ENCODE peak calls at places on chromosomes 4 and X, in five cellular contexts. One of them, this sample, is unnamed.

GRCh38 chr4:90540536-90540935 is 413.3 kb downstream of the CCSER1 start:
- DNase-seq in mucosa of descending colon: no peak
- DNase-seq in mammary epithelial cell: no peak
- DNase-seq in AG09309: no peak
- DNase-seq in MCF 10A: peak
- DNase-seq in this sample: no peak

GRCh38 chrX:20471483-20471882 is 204.8 kb upstream of the RPS6KA3 start:
- DNase-seq in mucosa of descending colon: no peak
- DNase-seq in mammary epithelial cell: no peak
- DNase-seq in AG09309: no peak
- DNase-seq in MCF 10A: no peak
- DNase-seq in this sample: no peak

GRCh38 chrX:15973941-15974340 is 119.3 kb upstream of the AP1S2 start:
- DNase-seq in mucosa of descending colon: no peak
- DNase-seq in mammary epithelial cell: no peak
- DNase-seq in AG09309: no peak
- DNase-seq in MCF 10A: no peak
- DNase-seq in this sample: no peak

GRCh38 chrX:12721042-12721441 is 70.2 kb upstream of the PRPS2 start:
- DNase-seq in mucosa of descending colon: no peak
- DNase-seq in mammary epithelial cell: peak
- DNase-seq in AG09309: no peak
- DNase-seq in MCF 10A: no peak
- DNase-seq in this sample: no peak

GRCh38 chr4:42302348-42302747 is 94.9 kb upstream of the SHISA3 start:
- DNase-seq in mucosa of descending colon: peak
- DNase-seq in mammary epithelial cell: no peak
- DNase-seq in AG09309: no peak
- DNase-seq in MCF 10A: peak
- DNase-seq in this sample: no peak

GRCh38 chr4:18209448-18209847 is 187.9 kb upstream of the LCORL start:
- DNase-seq in mucosa of descending colon: no peak
- DNase-seq in mammary epithelial cell: no peak
- DNase-seq in AG09309: no peak
- DNase-seq in MCF 10A: no peak
- DNase-seq in this sample: no peak

GRCh38 chr4:833156-833555 is 7.2 kb upstream of the CPLX1 start:
- DNase-seq in mucosa of descending colon: no peak
- DNase-seq in mammary epithelial cell: no peak
- DNase-seq in AG09309: no peak
- DNase-seq in MCF 10A: no peak
- DNase-seq in this sample: no peak

GRCh38 chr4:165838575-165838974 is 34.5 kb upstream of the TLL1 start:
- DNase-seq in mucosa of descending colon: no peak
- DNase-seq in mammary epithelial cell: no peak
- DNase-seq in AG09309: no peak
- DNase-seq in MCF 10A: no peak
- DNase-seq in this sample: no peak

GRCh38 chrX:21509912-21510311 is 135.7 kb downstream of the CNKSR2 start:
- DNase-seq in mucosa of descending colon: no peak
- DNase-seq in mammary epithelial cell: peak
- DNase-seq in AG09309: no peak
- DNase-seq in MCF 10A: no peak
- DNase-seq in this sample: no peak

GRCh38 chr4:15457401-15458201 is 12.1 kb upstream of the CC2D2A start:
- DNase-seq in mucosa of descending colon: no peak
- DNase-seq in mammary epithelial cell: no peak
- DNase-seq in AG09309: peak
- DNase-seq in MCF 10A: peak
- DNase-seq in this sample: no peak

GRCh38 chrX:49172280-49172780 is 632 bp downstream of the PLP2 start:
- DNase-seq in mucosa of descending colon: peak
- DNase-seq in mammary epithelial cell: peak
- DNase-seq in AG09309: no peak
- DNase-seq in MCF 10A: peak
- DNase-seq in this sample: no peak

DNA sequence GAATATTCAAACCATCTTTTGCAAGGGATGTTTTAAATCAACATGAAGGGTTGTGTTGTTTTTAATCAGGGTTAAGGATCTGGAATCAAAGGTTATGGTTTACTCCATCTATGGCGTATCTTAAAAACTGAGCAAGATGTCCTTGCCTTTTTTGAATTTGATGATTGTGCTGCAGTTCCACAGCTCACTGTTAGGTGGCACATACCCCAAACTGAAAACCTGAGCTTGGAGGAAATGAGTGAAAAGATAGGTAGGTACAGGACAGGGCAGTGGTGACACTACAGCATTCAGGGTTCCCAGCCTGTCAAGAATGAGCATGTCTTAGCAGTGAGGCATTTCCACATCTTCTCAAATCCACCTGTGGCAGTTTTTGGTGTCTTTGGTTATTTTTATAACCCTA is 13.1 kb upstream of the EOLA1 start:
- DNase-seq in mucosa of descending colon: peak
- DNase-seq in mammary epithelial cell: no peak
- DNase-seq in AG09309: no peak
- DNase-seq in MCF 10A: peak
- DNase-seq in this sample: no peak
- TF ChIP-seq CTCF in mucosa of descending colon: no peak
- TF ChIP-seq CTCF in mammary epithelial cell: peak
- TF ChIP-seq CTCF in AG09309: peak
- TF ChIP-seq CTCF in MCF 10A: peak
- TF ChIP-seq CTCF in this sample: no peak

GRCh38 chr4:53784112-53784511 is 192.8 kb upstream of the LNX1 start:
- DNase-seq in mucosa of descending colon: no peak
- DNase-seq in mammary epithelial cell: no peak
- DNase-seq in AG09309: no peak
- DNase-seq in MCF 10A: no peak
- DNase-seq in this sample: no peak
- TF ChIP-seq CTCF in mucosa of descending colon: no peak
- TF ChIP-seq CTCF in mammary epithelial cell: no peak
- TF ChIP-seq CTCF in AG09309: no peak
- TF ChIP-seq CTCF in MCF 10A: no peak
- TF ChIP-seq CTCF in this sample: no peak

DNA sequence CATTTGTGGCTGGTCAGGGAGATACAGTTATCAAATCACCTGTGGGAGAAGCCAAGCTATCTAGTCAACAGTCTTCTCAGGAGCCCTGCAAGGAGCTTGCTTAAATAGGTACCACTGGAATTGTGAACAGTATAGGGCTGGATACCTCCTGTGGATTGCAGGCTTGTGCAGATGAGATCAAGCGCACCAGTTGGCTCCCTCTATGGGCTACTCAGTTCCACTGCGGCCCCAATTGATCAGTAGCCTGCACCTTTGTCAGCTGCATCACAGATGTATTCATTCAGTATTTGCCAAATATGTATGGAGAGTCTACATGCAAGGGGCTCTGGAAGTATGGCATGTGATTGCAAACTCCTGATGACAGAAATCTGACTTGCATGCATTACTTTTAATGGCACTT is 28.6 kb downstream of the TEX13A start:
- DNase-seq in mucosa of descending colon: peak
- DNase-seq in mammary epithelial cell: peak
- DNase-seq in AG09309: no peak
- DNase-seq in MCF 10A: peak
- DNase-seq in this sample: no peak
- TF ChIP-seq CTCF in mucosa of descending colon: no peak
- TF ChIP-seq CTCF in mammary epithelial cell: peak
- TF ChIP-seq CTCF in AG09309: peak
- TF ChIP-seq CTCF in MCF 10A: peak
- TF ChIP-seq CTCF in this sample: no peak

GRCh38 chrX:6456196-6456595 is 78.7 kb downstream of the VCX3A start:
- DNase-seq in mucosa of descending colon: no peak
- DNase-seq in mammary epithelial cell: no peak
- DNase-seq in AG09309: no peak
- DNase-seq in MCF 10A: no peak
- DNase-seq in this sample: no peak

GRCh38 chrX:6465731-6466130 is 69.2 kb downstream of the VCX3A start:
- DNase-seq in mucosa of descending colon: no peak
- DNase-seq in mammary epithelial cell: no peak
- DNase-seq in AG09309: no peak
- DNase-seq in MCF 10A: no peak
- DNase-seq in this sample: no peak

GRCh38 chrX:6460893-6461490 is 73.9 kb downstream of the VCX3A start:
- DNase-seq in mucosa of descending colon: no peak
- DNase-seq in mammary epithelial cell: no peak
- DNase-seq in AG09309: no peak
- DNase-seq in MCF 10A: no peak
- DNase-seq in this sample: no peak
- TF ChIP-seq CTCF in mucosa of descending colon: no peak
- TF ChIP-seq CTCF in mammary epithelial cell: no peak
- TF ChIP-seq CTCF in AG09309: no peak
- TF ChIP-seq CTCF in MCF 10A: no peak
- TF ChIP-seq CTCF in this sample: no peak

DNA sequence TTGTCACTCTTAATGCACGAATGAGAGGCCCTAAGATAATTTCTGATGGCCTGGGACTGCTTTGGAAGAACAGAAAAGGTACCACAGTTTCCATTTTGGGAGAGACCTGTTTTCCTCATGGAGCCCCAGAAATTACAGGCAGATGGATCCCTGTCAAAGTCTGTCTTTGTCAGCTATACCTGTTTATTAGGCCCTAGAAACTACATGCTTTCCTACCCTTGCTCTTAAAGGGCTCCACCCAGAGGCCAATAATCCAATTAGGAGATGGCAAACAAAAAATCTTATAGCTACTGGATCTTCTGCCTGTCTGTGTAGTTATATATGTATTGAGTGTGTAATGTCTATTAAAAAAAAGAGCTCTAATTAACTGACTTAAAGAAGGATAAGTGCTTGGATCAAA is 141.3 kb downstream of the NR3C2 start:
- DNase-seq in mucosa of descending colon: no peak
- DNase-seq in mammary epithelial cell: no peak
- DNase-seq in AG09309: no peak
- DNase-seq in MCF 10A: no peak
- DNase-seq in this sample: no peak
- TF ChIP-seq CTCF in mucosa of descending colon: no peak
- TF ChIP-seq CTCF in mammary epithelial cell: no peak
- TF ChIP-seq CTCF in AG09309: no peak
- TF ChIP-seq CTCF in MCF 10A: no peak
- TF ChIP-seq CTCF in this sample: no peak

GRCh38 chr4:176569301-176569700 is 223.4 kb downstream of the VEGFC start:
- DNase-seq in mucosa of descending colon: no peak
- DNase-seq in mammary epithelial cell: no peak
- DNase-seq in AG09309: no peak
- DNase-seq in MCF 10A: peak
- DNase-seq in this sample: no peak

GRCh38 chr4:176565044-176565443 is 227.7 kb downstream of the VEGFC start:
- DNase-seq in mucosa of descending colon: no peak
- DNase-seq in mammary epithelial cell: no peak
- DNase-seq in AG09309: no peak
- DNase-seq in MCF 10A: no peak
- DNase-seq in this sample: no peak

GRCh38 chr4:176561368-176561767 is 231.4 kb downstream of the VEGFC start:
- DNase-seq in mucosa of descending colon: no peak
- DNase-seq in mammary epithelial cell: no peak
- DNase-seq in AG09309: no peak
- DNase-seq in MCF 10A: no peak
- DNase-seq in this sample: no peak

GRCh38 chr4:176566769-176567168 is 226.0 kb downstream of the VEGFC start:
- DNase-seq in mucosa of descending colon: no peak
- DNase-seq in mammary epithelial cell: no peak
- DNase-seq in AG09309: no peak
- DNase-seq in MCF 10A: no peak
- DNase-seq in this sample: no peak

DNA sequence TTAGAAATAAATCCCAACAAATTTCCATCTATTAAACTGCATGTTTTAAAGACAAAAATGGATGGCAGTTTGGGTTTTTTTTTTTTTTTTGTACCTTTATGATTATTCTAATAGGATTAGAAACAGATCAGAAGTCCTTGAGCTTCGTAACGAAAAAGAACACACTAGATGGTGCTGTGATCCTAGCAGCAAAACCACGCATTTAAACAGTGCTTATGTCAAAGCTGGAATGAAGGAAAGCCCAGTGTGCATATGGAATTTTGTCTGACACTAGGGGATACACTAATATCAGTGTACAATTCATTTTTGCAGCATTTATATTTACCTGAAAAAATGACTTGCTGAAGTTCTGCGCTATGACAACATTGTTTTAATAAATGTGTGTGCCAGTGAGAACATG is 229.1 kb downstream of the VEGFC start:
- DNase-seq in mucosa of descending colon: no peak
- DNase-seq in mammary epithelial cell: no peak
- DNase-seq in AG09309: no peak
- DNase-seq in MCF 10A: peak
- DNase-seq in this sample: no peak
- TF ChIP-seq CTCF in mucosa of descending colon: no peak
- TF ChIP-seq CTCF in mammary epithelial cell: peak
- TF ChIP-seq CTCF in AG09309: peak
- TF ChIP-seq CTCF in MCF 10A: peak
- TF ChIP-seq CTCF in this sample: no peak

DNA sequence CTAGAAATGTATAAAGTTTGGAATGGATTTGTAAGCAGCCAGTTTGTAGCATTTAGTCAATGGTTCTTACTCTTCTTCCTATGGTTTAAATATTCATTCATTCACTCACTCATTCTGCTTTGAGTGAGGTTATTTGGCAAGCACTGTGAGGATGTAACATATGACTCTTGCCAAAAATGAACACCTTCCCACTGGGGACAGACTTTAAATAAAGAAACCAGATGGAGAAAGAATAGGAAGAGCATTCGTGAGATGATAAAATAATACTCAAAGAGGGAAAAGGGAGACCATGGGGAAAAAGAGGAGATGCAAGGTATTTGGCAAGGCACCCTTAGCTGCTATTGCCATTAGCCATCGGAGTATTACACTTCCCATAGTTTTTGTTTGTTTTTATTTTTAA is 586.1 kb downstream of the ADGRL3 start:
- DNase-seq in mucosa of descending colon: no peak
- DNase-seq in mammary epithelial cell: no peak
- DNase-seq in AG09309: no peak
- DNase-seq in MCF 10A: no peak
- DNase-seq in this sample: no peak
- TF ChIP-seq CTCF in mucosa of descending colon: no peak
- TF ChIP-seq CTCF in mammary epithelial cell: no peak
- TF ChIP-seq CTCF in AG09309: no peak
- TF ChIP-seq CTCF in MCF 10A: no peak
- TF ChIP-seq CTCF in this sample: no peak

DNA sequence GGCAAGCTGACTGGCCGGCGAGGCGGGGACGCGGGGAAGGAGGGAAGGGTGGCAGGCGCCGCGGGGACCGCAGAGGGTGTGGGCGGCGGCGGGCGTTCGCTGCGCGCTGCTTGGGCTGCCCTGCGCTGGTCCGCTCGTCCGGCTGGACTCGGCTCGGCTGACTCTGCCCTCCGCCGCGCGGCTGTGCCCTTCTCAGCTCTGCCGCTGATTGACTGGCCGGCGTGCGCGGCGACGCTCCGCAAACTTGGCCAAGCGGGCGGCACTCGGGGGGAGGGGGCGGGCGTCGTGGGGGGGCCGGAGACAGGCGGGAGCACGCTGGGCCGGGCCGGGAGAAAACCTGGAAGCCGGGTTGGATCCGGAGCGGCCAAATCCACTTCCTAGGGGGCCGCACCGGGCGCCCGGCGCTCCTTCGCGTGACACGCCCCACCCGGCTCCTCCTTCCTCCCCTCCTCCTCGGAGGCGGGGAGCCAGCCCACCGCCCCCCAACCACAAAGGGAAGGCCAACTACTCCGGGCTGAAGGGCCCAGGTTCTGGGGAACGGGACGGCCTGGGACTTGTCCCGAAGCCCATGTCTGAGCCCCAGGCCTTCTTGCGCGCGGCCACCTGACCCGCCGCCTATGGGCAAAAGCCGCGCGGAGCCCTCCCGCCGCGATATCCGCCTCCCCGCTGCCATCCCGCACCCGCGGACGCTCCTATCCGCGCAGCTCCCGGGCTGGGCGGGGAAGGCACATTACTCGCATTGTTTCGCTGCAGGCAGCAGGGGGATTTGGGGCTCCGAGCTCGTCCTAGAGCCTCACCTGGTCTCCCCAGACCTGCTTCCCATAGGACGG is at the start of gene GPC4:
- DNase-seq in mucosa of descending colon: peak
- DNase-seq in mammary epithelial cell: peak
- DNase-seq in AG09309: no peak
- DNase-seq in MCF 10A: peak
- DNase-seq in this sample: no peak
- TF ChIP-seq CTCF in mucosa of descending colon: no peak
- TF ChIP-seq CTCF in mammary epithelial cell: no peak
- TF ChIP-seq CTCF in AG09309: no peak
- TF ChIP-seq CTCF in MCF 10A: no peak
- TF ChIP-seq CTCF in this sample: no peak